ENCODE peak calls at places on chromosomes 7 and 10, in seven cellular contexts. T is glutamatergic neuron, P is fibroblast of villous mesenchyme, M is adrenal gland, Y is coronary artery, J is breast epithelium, B is fibroblast of pulmonary artery. L is an unnamed sample.

GRCh38 chr10:43223056-43223455 is 43.8 kb downstream of the RASGEF1A start:
- DNase-seq in T (peak; percentile 5), P (no peak), M (no peak), Y (no peak), J (no peak), B (no peak), L (no peak)

GRCh38 chr7:122305475-122306319 is 1.1 kb upstream of the FEZF1 start:
- DNase-seq in T (peak; percentile 58), P (no peak), M (no peak), Y (no peak), J (no peak), B (peak; percentile 6), L (no peak)

GRCh38 chr10:51427758-51428157 is 271.6 kb downstream of the CSTF2T start:
- DNase-seq in T (no peak), P (no peak), M (no peak), Y (no peak), J (no peak), B (no peak), L (no peak)

GRCh38 chr7:4221043-4221442 is 461.1 kb upstream of the FOXK1 start:
- DNase-seq in T (no peak), P (no peak), M (no peak), Y (no peak), J (no peak), B (no peak), L (peak; percentile 49)

GRCh38 chr7:111835066-111835465 is 272.8 kb upstream of the IMMP2L start:
- DNase-seq in T (no peak), P (peak; percentile 72), M (no peak), Y (no peak), J (no peak), B (peak; percentile 81), L (no peak)

GRCh38 chr7:83162402-83163256 is at the start of gene PCLO:
- DNase-seq in T (peak; percentile 90), P (peak; percentile 3), M (peak; percentile 91), Y (peak; percentile 64), J (peak; percentile 85), B (peak; percentile 47), L (peak; percentile 95)

GRCh38 chr7:4241791-4242190 is 440.3 kb upstream of the FOXK1 start:
- DNase-seq in T (no peak), P (no peak), M (no peak), Y (no peak), J (no peak), B (no peak), L (no peak)

GRCh38 chr7:110264288-110264687 is 826.6 kb upstream of the LRRN3 start:
- DNase-seq in T (no peak), P (no peak), M (no peak), Y (no peak), J (no peak), B (no peak), L (no peak)

GRCh38 chr7:92586403-92586802 is 3.8 kb downstream of the FAM133B start:
- DNase-seq in T (no peak), P (peak; percentile 69), M (no peak), Y (no peak), J (no peak), B (peak; percentile 40), L (no peak)

GRCh38 chr10:42367532-42368230 is 270.7 kb downstream of the ZNF33B start:
- DNase-seq in T (peak; percentile 83), P (peak; percentile 94), M (peak; percentile 65), Y (peak; percentile 78), J (peak; percentile 86), B (peak; percentile 95), L (peak; percentile 84)

GRCh38 chr10:28530751-28531150 is 2.2 kb upstream of the WAC start:
- DNase-seq in T (no peak), P (no peak), M (peak; percentile 21), Y (no peak), J (no peak), B (no peak), L (no peak)

GRCh38 chr7:111827863-111828504 is 265.7 kb upstream of the IMMP2L start:
- DNase-seq in T (no peak), P (peak; percentile 48), M (no peak), Y (no peak), J (no peak), B (peak; percentile 56), L (no peak)

GRCh38 chr10:101559596-101560292 is 28.3 kb downstream of the POLL start:
- DNase-seq in T (no peak), P (no peak), M (no peak), Y (no peak), J (no peak), B (no peak), L (no peak)

GRCh38 chr10:116197961-116198360 is 75.0 kb downstream of the GFRA1 start:
- DNase-seq in T (no peak), P (no peak), M (no peak), Y (no peak), J (no peak), B (no peak), L (no peak)

GRCh38 chr10:968546-969199 is 19.6 kb upstream of the GTPBP4 start:
- DNase-seq in T (no peak), P (no peak), M (no peak), Y (no peak), J (no peak), B (peak; percentile 59), L (no peak)

GRCh38 chr10:109892885-109893284 is 30.4 kb downstream of the XPNPEP1 start:
- DNase-seq in T (no peak), P (peak; percentile 66), M (peak; percentile 76), Y (no peak), J (no peak), B (no peak), L (no peak)

GRCh38 chr7:106812027-106812643 is 52.9 kb upstream of the PIK3CG start:
- DNase-seq in T (no peak), P (no peak), M (no peak), Y (no peak), J (no peak), B (no peak), L (no peak)

GRCh38 chr10:128868481-128868880 is 598.6 kb upstream of the MGMT start:
- DNase-seq in T (no peak), P (no peak), M (no peak), Y (no peak), J (no peak), B (no peak), L (no peak)

GRCh38 chr7:108659867-108660266 is 90.2 kb downstream of the DNAJB9 start:
- DNase-seq in T (no peak), P (no peak), M (no peak), Y (no peak), J (no peak), B (no peak), L (no peak)

GRCh38 chr7:108662783-108663182 is 93.1 kb downstream of the DNAJB9 start:
- DNase-seq in T (no peak), P (peak; percentile 83), M (no peak), Y (no peak), J (no peak), B (no peak), L (no peak)

DNA sequence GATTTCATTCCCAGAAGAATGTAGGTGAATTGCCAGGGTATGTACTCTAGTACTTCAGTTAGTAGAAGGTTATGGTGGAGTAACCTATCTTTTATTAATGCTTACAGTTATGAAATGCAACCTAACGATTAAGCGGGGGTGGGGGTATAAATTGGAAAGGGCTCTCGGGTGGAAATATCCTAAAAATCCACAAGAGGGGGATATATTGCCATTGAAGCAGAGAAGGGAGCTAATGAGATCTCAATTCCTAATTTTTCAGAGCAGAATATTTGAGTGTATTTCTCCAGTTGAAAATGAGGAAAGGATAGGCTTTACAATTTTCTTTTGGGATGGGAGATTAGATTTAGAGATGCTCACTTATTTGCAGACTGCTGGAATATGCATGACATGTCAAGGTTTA is 90.8 kb downstream of the DNAJB9 start:
- DNase-seq in T (no peak), P (peak; percentile 50), M (no peak), Y (no peak), J (no peak), B (peak; percentile 29), L (no peak)
- TF ChIP-seq CTCF in T (peak; percentile 52), P (peak; percentile 63), M (no peak), Y (no peak), J (no peak), B (peak; percentile 46), L (no peak)

GRCh38 chr7:29346574-29346973 is 152.0 kb downstream of the CHN2 start:
- DNase-seq in T (no peak), P (no peak), M (no peak), Y (no peak), J (no peak), B (no peak), L (no peak)

GRCh38 chr7:29344334-29344978 is 149.9 kb downstream of the CHN2 start:
- DNase-seq in T (no peak), P (no peak), M (no peak), Y (no peak), J (no peak), B (no peak), L (no peak)

GRCh38 chr7:29343379-29343778 is 148.8 kb downstream of the CHN2 start:
- DNase-seq in T (no peak), P (no peak), M (no peak), Y (no peak), J (no peak), B (no peak), L (no peak)

GRCh38 chr7:29342761-29343160 is 148.2 kb downstream of the CHN2 start:
- DNase-seq in T (no peak), P (no peak), M (no peak), Y (no peak), J (no peak), B (peak; percentile 14), L (no peak)

DNA sequence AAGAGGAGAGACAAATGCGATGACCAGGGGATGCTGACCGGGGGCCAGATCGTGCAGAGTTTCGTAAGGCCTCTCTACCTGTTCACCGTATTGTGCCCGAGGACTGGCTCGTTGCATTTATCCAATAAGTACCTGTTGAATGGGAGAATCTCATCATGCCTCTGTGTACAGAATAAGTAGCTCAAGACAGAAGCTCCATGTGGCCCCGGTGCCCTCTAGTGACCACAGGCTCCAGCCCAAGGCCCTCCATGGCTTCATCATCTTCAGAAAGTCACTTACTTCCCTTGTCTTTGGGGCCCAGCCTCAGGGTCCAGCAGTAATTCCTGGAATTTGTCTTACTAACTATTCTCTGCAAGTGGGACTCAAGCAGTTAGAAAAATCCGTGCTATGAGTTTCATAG is 151.0 kb downstream of the CHN2 start:
- DNase-seq in T (no peak), P (peak; percentile 2), M (peak; percentile 68), Y (no peak), J (no peak), B (peak; percentile 45), L (no peak)
- TF ChIP-seq CTCF in T (no peak), P (no peak), M (peak; percentile 46), Y (no peak), J (no peak), B (peak; percentile 45), L (peak; percentile 15)

DNA sequence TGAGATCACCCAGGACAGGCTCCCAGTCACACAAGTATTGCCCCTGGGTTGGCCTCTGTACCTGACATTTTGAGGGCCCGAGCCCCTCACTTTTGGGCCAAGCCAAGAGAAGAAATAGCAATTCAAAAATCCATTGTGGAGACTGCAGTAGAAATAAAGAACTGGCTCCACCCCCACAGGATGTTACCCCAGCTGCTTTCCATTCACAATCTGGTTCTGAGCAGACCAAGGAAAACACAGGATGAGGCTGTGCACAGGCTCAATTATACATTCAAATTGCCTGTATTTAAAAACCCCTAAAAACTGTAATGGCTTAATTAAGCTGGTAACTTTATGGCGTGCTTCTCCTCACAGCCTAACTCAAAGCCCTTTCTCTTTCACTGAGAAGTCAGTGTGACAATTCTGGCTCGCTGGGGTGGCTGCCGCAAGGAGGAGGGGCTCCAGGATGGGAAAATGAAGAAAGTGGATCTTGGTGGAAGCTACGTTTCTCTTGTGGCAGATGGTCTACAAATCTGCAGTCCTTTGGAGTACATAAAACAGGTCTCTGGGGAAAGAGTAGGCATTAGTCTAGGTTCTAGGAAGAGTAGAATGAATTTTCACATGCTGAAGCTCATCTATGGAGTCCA is 1191.1 kb downstream of the SORCS1 start:
- DNase-seq in T (peak; percentile 41), P (no peak), M (no peak), Y (no peak), J (no peak), B (peak; percentile 2), L (no peak)
- TF ChIP-seq CTCF in T (no peak), P (no peak), M (no peak), Y (no peak), J (no peak), B (no peak), L (no peak)

GRCh38 chr10:19819419-19820033 is 3.3 kb downstream of the PLXDC2 start:
- DNase-seq in T (no peak), P (peak; percentile 58), M (peak; percentile 69), Y (no peak), J (no peak), B (peak; percentile 76), L (no peak)
- TF ChIP-seq CTCF in T (peak; percentile 89), P (peak; percentile 75), M (peak; percentile 79), Y (peak; percentile 57), J (peak; percentile 74), B (peak; percentile 81), L (peak; percentile 42)